ENCODE peak calls at places on chromosomes 3 and 15, in ten cellular contexts. H is CD4-positive, alpha-beta memory T cell; T is fibroblast of mammary gland; B is fibroblast of the aortic adventitia; K is mesenchymal stem cell; R is astrocyte of the spinal cord; P is CD8-positive, alpha-beta T cell; F is A549; J is AG10803; O is aorta. M is an unnamed sample.
A peak's percentile ranks its signal among the peaks of the same experiment; 100 is the strongest.

GRCh38 chr15:31387483-31388118 is 61.0 kb downstream of the KLF13 start:
- DNase-seq in H (peak; percentile 46), T (peak; percentile 35), B (no peak), K (no peak), R (peak; percentile 71), P (peak; percentile 71), F (no peak), J (peak; percentile 65), O (no peak), M (peak; percentile 64)

GRCh38 chr15:89430530-89431341 is 65.6 kb downstream of the RHCG start:
- DNase-seq in H (peak; percentile 84), T (peak; percentile 56), B (peak; percentile 61), K (peak; percentile 71), R (peak; percentile 50), P (peak; percentile 95), F (peak; percentile 96), J (peak; percentile 49), O (peak; percentile 96), M (peak; percentile 37)

GRCh38 chr3:112247351-112247750 is 46.7 kb downstream of the SLC9C1 start:
- DNase-seq in H (no peak), T (no peak), B (no peak), K (no peak), R (no peak), P (no peak), F (no peak), J (no peak), O (no peak), M (no peak)

GRCh38 chr15:66864871-66865281 is 162.8 kb downstream of the SMAD6 start:
- DNase-seq in H (no peak), T (no peak), B (no peak), K (no peak), R (no peak), P (peak; percentile 27), F (no peak), J (no peak), O (peak; percentile 69), M (no peak)

GRCh38 chr3:148998297-148998696 is 7.0 kb downstream of the GYG1 start:
- DNase-seq in H (no peak), T (peak; percentile 21), B (no peak), K (no peak), R (no peak), P (no peak), F (no peak), J (no peak), O (no peak), M (no peak)

GRCh38 chr3:63763156-63763555 is 55.9 kb upstream of the C3orf49 start:
- DNase-seq in H (no peak), T (peak; percentile 83), B (peak; percentile 58), K (no peak), R (peak; percentile 7), P (no peak), F (no peak), J (peak; percentile 55), O (no peak), M (no peak)

GRCh38 chr3:38397320-38397719 is 50.7 kb downstream of the XYLB start:
- DNase-seq in H (no peak), T (peak; percentile 28), B (peak; percentile 40), K (peak; percentile 40), R (peak; percentile 40), P (no peak), F (no peak), J (peak; percentile 25), O (no peak), M (no peak)

GRCh38 chr3:102141096-102141912 is 292.0 kb downstream of the NFKBIZ start:
- DNase-seq in H (no peak), T (no peak), B (peak; percentile 90), K (peak; percentile 49), R (no peak), P (no peak), F (no peak), J (no peak), O (no peak), M (no peak)

GRCh38 chr3:155241559-155241958 is 51.9 kb downstream of the STRIT1 start:
- DNase-seq in H (no peak), T (peak; percentile 94), B (peak; percentile 83), K (peak; percentile 68), R (no peak), P (no peak), F (no peak), J (peak; percentile 81), O (no peak), M (no peak)

GRCh38 chr3:79392479-79392878 is 375.3 kb downstream of the ROBO1 start:
- DNase-seq in H (no peak), T (no peak), B (no peak), K (no peak), R (peak; percentile 20), P (no peak), F (no peak), J (no peak), O (no peak), M (no peak)

GRCh38 chr3:90035643-90036042 is 928.2 kb downstream of the EPHA3 start:
- DNase-seq in H (no peak), T (no peak), B (no peak), K (peak; percentile 52), R (no peak), P (no peak), F (no peak), J (no peak), O (no peak), M (no peak)

GRCh38 chr3:35932995-35933394 is 293.7 kb downstream of the ARPP21 start:
- DNase-seq in H (no peak), T (peak; percentile 94), B (peak; percentile 97), K (peak; percentile 49), R (peak; percentile 91), P (no peak), F (peak; percentile 8), J (peak; percentile 49), O (no peak), M (no peak)

GRCh38 chr3:57179580-57180410 is 14.6 kb upstream of the IL17RD start:
- DNase-seq in H (no peak), T (peak; percentile 45), B (peak; percentile 42), K (peak; percentile 33), R (no peak), P (no peak), F (no peak), J (no peak), O (no peak), M (no peak)

GRCh38 chr15:43251863-43252241 is 14.9 kb downstream of the TGM5 start:
- DNase-seq in H (no peak), T (no peak), B (no peak), K (no peak), R (no peak), P (no peak), F (no peak), J (no peak), O (no peak), M (no peak)

GRCh38 chr3:169344465-169344864 is 319.0 kb downstream of the MECOM start:
- DNase-seq in H (no peak), T (peak; percentile 27), B (peak; percentile 60), K (no peak), R (peak; percentile 16), P (no peak), F (no peak), J (no peak), O (no peak), M (no peak)

GRCh38 chr3:37129871-37130270 is 44.5 kb downstream of the LRRFIP2 start:
- DNase-seq in H (no peak), T (peak; percentile 82), B (no peak), K (peak; percentile 50), R (no peak), P (no peak), F (no peak), J (peak; percentile 46), O (no peak), M (no peak)

GRCh38 chr15:82122754-82123400 is 77.1 kb upstream of the MEX3B start:
- DNase-seq in H (no peak), T (peak; percentile 98), B (peak; percentile 97), K (peak; percentile 92), R (peak; percentile 99), P (no peak), F (peak; percentile 63), J (peak; percentile 97), O (no peak), M (no peak)

GRCh38 chr15:84747423-84748273 is 744 bp upstream of the ZNF592 start:
- DNase-seq in H (peak; percentile 82), T (peak; percentile 69), B (peak; percentile 60), K (peak; percentile 82), R (peak; percentile 66), P (peak; percentile 88), F (peak; percentile 67), J (peak; percentile 62), O (peak; percentile 92), M (peak; percentile 30)

GRCh38 chr3:178560759-178561158 is 24.5 kb downstream of the KCNMB2 start:
- DNase-seq in H (no peak), T (no peak), B (no peak), K (no peak), R (no peak), P (no peak), F (no peak), J (no peak), O (no peak), M (no peak)
- H3K4me3 ChIP-seq in H (no peak overlapping the region), T (no peak overlapping the region), B (no peak overlapping the region), K (no peak overlapping the region), R (no peak overlapping the region), P (no peak overlapping the region), F (no peak overlapping the region), J (no peak overlapping the region), O (no peak overlapping the region), M (no peak overlapping the region)

GRCh38 chr15:74373731-74374647 is 6.5 kb upstream of the CYP11A1 start:
- DNase-seq in H (peak; percentile 90), T (peak; percentile 70), B (peak; percentile 76), K (peak; percentile 90), R (peak; percentile 82), P (peak; percentile 96), F (peak; percentile 96), J (peak; percentile 73), O (peak; percentile 97), M (peak; percentile 80)
- H3K4me3 ChIP-seq in H (peak overlapping the region; percentile 93), T (peak overlapping the region; percentile 64), B (peak overlapping the region; percentile 75), K (peak overlapping the region; percentile 61), R (peak overlapping the region; percentile 52), P (peak overlapping the region; percentile 96), F (peak overlapping the region; percentile 44), J (peak overlapping the region; percentile 73), O (no peak overlapping the region), M (peak overlapping the region; percentile 68)

GRCh38 chr3:140571836-140572235 is 106.0 kb upstream of the TRIM42 start:
- DNase-seq in H (no peak), T (no peak), B (no peak), K (no peak), R (no peak), P (no peak), F (no peak), J (no peak), O (no peak), M (no peak)
- H3K4me3 ChIP-seq in H (no peak overlapping the region), T (no peak overlapping the region), B (no peak overlapping the region), K (no peak overlapping the region), R (no peak overlapping the region), P (no peak overlapping the region), F (no peak overlapping the region), J (no peak overlapping the region), O (no peak overlapping the region), M (no peak overlapping the region)

DNA sequence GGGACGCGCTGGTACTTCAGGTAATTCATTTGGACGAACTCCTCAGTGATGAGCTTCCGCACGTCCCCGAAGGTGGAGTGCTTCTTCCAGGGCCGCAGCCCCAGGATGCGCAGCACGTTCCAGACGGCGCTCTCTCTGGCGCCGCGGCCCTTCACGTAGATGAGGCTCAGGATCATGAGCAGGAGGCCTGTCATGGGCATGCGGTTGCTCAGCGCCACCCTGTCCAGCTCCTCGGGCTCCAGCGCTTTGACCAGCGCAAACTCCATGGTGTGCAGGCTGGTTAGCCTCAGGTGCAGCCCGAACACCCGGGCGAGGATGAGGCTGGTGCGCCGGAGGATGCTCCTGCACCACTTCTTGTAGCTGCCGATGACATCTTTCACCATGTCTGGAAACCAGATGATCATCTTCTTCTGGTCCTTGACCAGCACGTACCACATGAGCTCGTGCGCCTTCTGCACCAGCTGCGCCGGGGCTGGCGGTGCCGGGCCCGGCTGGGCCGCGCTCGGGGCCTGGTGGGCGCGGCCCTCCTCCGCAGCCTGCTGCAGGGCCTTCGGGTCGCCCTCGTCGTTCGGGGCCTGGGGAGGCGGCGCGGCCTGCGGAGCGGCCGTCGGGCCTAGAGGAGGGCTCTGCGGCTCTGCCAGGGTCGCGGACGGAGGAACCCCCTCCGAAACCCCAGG is 501 bp downstream of the NDN start:
- DNase-seq in H (no peak), T (peak; percentile 9), B (peak; percentile 0), K (peak; percentile 15), R (peak; percentile 6), P (no peak), F (no peak), J (peak; percentile 5), O (no peak), M (no peak)
- H3K4me3 ChIP-seq in H (no peak overlapping the region), T (peak overlapping the region; percentile 49), B (peak overlapping the region; percentile 58), K (peak overlapping the region; percentile 38), R (peak overlapping the region; percentile 55), P (no peak overlapping the region), F (no peak overlapping the region), J (peak overlapping the region; percentile 65), O (peak overlapping the region; percentile 48), M (peak overlapping the region; percentile 61)